ENCODE peak calls at places on chromosome 7, in ten cellular contexts. K is AG04450, C is brain microvascular endothelial cell, Y is lower leg skin, A is heart left ventricle, Q is retinal pigment epithelial cell, V is A549, Z is HFF-Myc, E is Peyer's patch, B is fibroblast of mammary gland. T is an unnamed sample.

GRCh38 chr7:55515569-55516279 is 56.6 kb downstream of the VOPP1 start:
- DNase-seq in K (no peak), C (no peak), Y (no peak), A (no peak), Q (no peak), V (no peak), Z (no peak), E (peak), B (no peak), T (peak)

GRCh38 chr7:141356096-141356495 is 195.1 kb upstream of the AGK start:
- DNase-seq in K (no peak), C (no peak), Y (no peak), A (no peak), Q (peak), V (no peak), Z (no peak), E (no peak), B (peak), T (no peak)

GRCh38 chr7:112112822-112113255 is 93.4 kb downstream of the DOCK4 start:
- DNase-seq in K (peak), C (peak), Y (peak), A (no peak), Q (no peak), V (no peak), Z (no peak), E (no peak), B (peak), T (no peak)

GRCh38 chr7:114901771-114902170 is 20.1 kb upstream of the MDFIC start:
- DNase-seq in K (no peak), C (peak), Y (no peak), A (no peak), Q (no peak), V (no peak), Z (no peak), E (no peak), B (peak), T (no peak)

GRCh38 chr7:47852330-47853245 is 95.7 kb downstream of the PKD1L1 start:
- DNase-seq in K (no peak), C (no peak), Y (no peak), A (no peak), Q (no peak), V (no peak), Z (no peak), E (no peak), B (peak), T (peak)

GRCh38 chr7:127900735-127901685 is 130.2 kb downstream of the LRRC4 start:
- DNase-seq in K (no peak), C (no peak), Y (no peak), A (no peak), Q (no peak), V (no peak), Z (no peak), E (no peak), B (no peak), T (peak)

GRCh38 chr7:1474736-1475135 is 15.5 kb upstream of the MICALL2 start:
- DNase-seq in K (no peak), C (no peak), Y (no peak), A (no peak), Q (no peak), V (no peak), Z (no peak), E (no peak), B (peak), T (no peak)

GRCh38 chr7:116525913-116526857 is 1.3 kb downstream of the CAV1 start:
- DNase-seq in K (peak), C (peak), Y (peak), A (peak), Q (no peak), V (peak), Z (no peak), E (peak), B (peak), T (peak)

GRCh38 chr7:140542226-140542625 is 62.9 kb upstream of the MKRN1 start:
- DNase-seq in K (no peak), C (peak), Y (no peak), A (peak), Q (no peak), V (no peak), Z (no peak), E (no peak), B (peak), T (no peak)

GRCh38 chr7:112869111-112869774 is 79.0 kb upstream of the TMEM168 start:
- DNase-seq in K (peak), C (peak), Y (no peak), A (no peak), Q (no peak), V (peak), Z (peak), E (peak), B (peak), T (peak)

GRCh38 chr7:135755351-135755753 is 6.7 kb upstream of the FAM180A start:
- DNase-seq in K (no peak), C (no peak), Y (no peak), A (peak), Q (no peak), V (no peak), Z (no peak), E (no peak), B (no peak), T (no peak)

GRCh38 chr7:157309990-157310668 is 26.7 kb upstream of the DNAJB6 start:
- DNase-seq in K (peak), C (peak), Y (no peak), A (no peak), Q (peak), V (peak), Z (peak), E (no peak), B (peak), T (no peak)

GRCh38 chr7:120973849-120974248 is 14.7 kb upstream of the CPED1 start:
- DNase-seq in K (no peak), C (no peak), Y (no peak), A (no peak), Q (no peak), V (no peak), Z (no peak), E (no peak), B (peak), T (no peak)

GRCh38 chr7:85004402-85004801 is 182.5 kb downstream of the SEMA3D start:
- DNase-seq in K (no peak), C (peak), Y (no peak), A (no peak), Q (no peak), V (no peak), Z (no peak), E (no peak), B (peak), T (no peak)

GRCh38 chr7:44082541-44083207 is 344 bp upstream of the POLM start:
- DNase-seq in K (peak), C (peak), Y (peak), A (peak), Q (peak), V (peak), Z (peak), E (peak), B (peak), T (peak)

GRCh38 chr7:30984359-30985107 is 20.8 kb downstream of the GHRHR start:
- DNase-seq in K (no peak), C (no peak), Y (no peak), A (no peak), Q (peak), V (no peak), Z (no peak), E (no peak), B (peak), T (no peak)

GRCh38 chr7:44755698-44756627 is 7.3 kb downstream of the ZMIZ2 start:
- DNase-seq in K (no peak), C (no peak), Y (no peak), A (no peak), Q (no peak), V (no peak), Z (no peak), E (no peak), B (no peak), T (no peak)

GRCh38 chr7:23072916-23073315 is 32.7 kb upstream of the KLHL7 start:
- DNase-seq in K (no peak), C (no peak), Y (no peak), A (no peak), Q (no peak), V (no peak), Z (no peak), E (no peak), B (no peak), T (no peak)
- TF ChIP-seq CTCF in K (peak), C (peak), Y (no peak), A (no peak), Q (peak), V (no peak), Z (no peak), E (no peak), B (no peak), T (no peak)

DNA sequence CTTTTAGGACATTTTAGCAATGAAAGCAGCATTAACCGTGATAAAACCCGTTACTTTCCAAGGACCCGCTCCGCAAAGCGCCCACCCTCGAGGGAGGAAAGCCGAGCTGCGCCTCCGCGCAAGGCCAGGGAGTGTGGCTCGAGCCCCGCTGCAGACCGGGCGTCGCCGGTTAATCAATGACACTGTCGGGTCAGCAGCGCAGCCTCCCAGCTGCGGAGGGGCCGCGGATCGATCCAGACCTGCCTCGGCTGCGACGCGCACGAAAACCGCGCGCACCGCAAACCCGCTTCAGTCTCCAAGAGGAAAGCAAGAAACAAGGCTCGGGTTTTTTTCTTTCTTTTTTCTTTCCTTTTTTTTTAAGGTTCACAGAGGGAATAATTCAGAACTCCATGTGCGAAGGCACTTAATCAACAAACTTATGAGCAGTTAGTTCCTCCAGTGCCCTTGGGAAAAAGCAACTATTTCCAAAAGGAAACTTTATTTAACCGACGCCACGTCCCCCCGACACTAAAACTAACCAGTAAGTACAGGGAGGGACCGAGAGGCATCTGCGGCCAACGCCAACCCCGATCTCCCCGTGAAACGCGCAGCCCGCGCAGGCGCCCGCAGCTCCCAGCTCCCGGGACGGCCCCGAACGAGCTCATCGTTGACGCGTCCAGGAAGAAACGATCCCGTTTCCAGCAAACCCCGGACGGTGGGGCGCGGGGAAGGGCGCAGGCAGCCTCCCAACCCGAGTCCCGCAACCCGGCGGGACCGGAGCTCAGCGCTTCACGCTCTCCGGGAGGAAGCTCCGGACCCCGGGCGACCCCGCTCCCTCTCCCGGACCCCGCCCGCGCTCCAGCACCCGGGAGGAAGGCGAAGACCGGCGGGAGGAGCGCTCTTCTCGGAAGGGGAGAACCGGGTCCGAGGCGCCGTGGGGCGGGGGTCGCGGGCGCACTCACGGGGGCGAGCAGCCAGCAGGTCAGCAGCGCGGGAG is 599 bp downstream of the VIPR2 start:
- DNase-seq in K (no peak), C (no peak), Y (no peak), A (peak), Q (no peak), V (no peak), Z (no peak), E (no peak), B (no peak), T (no peak)
- H3K4me3 ChIP-seq in K (no peak), C (no peak), Y (no peak), A (peak), Q (no peak), V (peak), Z (no peak), E (peak), B (no peak), T (no peak)

GRCh38 chr7:148255333-148255732 is 335.2 kb upstream of the C7orf33 start:
- DNase-seq in K (no peak), C (no peak), Y (no peak), A (no peak), Q (no peak), V (no peak), Z (no peak), E (no peak), B (no peak), T (no peak)
- TF ChIP-seq CTCF in K (no peak), C (no peak), Y (no peak), A (peak), Q (no peak), V (peak), Z (no peak), E (no peak), B (no peak), T (no peak)

GRCh38 chr7:139118234-139118802 is 8.8 kb upstream of the ZC3HAV1 start:
- DNase-seq in K (no peak), C (peak), Y (no peak), A (no peak), Q (no peak), V (peak), Z (peak), E (no peak), B (peak), T (peak)
- H3K4me3 ChIP-seq in K (no peak), C (no peak), Y (no peak), A (no peak), Q (no peak), V (no peak), Z (no peak), E (no peak), B (no peak), T (peak)

DNA sequence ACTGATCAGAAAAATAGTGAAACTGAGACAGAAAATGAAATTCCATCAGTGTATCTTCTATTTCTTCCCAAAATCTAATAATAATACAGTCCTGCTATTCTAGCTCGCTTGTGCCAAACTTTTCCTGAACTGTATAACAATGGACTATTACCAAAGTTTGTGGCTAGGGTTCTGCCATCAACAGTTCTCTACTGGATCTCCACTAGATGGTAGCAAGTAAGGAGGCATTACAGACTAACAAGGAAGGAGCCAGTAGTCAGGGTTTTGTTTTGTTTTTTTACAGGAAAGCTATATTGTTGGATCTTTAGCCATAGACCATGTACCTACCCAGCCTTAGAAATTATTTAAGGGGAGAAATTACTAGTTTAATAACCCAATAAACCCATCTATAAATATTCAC is 10.8 kb downstream of the MTERF1 start:
- DNase-seq in K (no peak), C (no peak), Y (no peak), A (no peak), Q (no peak), V (no peak), Z (no peak), E (no peak), B (no peak), T (no peak)
- TF ChIP-seq CTCF in K (no peak), C (peak), Y (no peak), A (no peak), Q (no peak), V (no peak), Z (no peak), E (no peak), B (peak), T (no peak)

DNA sequence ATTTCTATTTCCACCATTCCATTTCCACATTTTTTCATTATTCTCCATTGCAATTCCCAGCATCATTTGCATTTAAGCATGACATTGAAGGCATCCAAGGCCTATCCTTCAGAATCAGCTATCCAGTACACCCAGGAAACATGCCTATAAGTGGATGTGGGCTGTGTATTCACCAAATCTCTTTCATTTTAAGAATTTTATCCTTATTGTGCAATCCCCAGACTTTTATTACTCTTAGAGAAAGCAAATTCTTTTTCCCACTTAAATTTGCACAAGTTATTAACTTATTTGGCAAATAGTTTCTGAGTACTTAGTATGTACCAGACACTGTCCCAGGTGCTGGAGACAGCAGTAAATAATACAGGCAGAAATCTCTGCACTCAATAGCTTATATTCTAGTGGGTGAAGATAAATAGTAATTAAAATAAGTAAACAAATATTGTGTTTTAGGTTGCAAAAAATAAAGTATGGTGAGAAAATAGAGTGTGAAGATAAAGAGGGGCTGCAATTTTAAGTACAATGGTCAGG is 132.9 kb downstream of the NRCAM start:
- DNase-seq in K (no peak), C (no peak), Y (no peak), A (no peak), Q (no peak), V (no peak), Z (no peak), E (no peak), B (no peak), T (no peak)
- H3K4me3 ChIP-seq in K (no peak), C (no peak), Y (no peak), A (no peak), Q (no peak), V (no peak), Z (no peak), E (no peak), B (no peak), T (no peak)

GRCh38 chr7:148753224-148753623 is 54.5 kb downstream of the CUL1 start:
- DNase-seq in K (peak), C (peak), Y (no peak), A (no peak), Q (no peak), V (no peak), Z (no peak), E (no peak), B (no peak), T (no peak)

GRCh38 chr7:148746139-148746538 is 47.4 kb downstream of the CUL1 start:
- DNase-seq in K (no peak), C (no peak), Y (no peak), A (no peak), Q (no peak), V (no peak), Z (no peak), E (no peak), B (peak), T (no peak)

GRCh38 chr7:148750442-148751355 is 52.0 kb downstream of the CUL1 start:
- DNase-seq in K (no peak), C (no peak), Y (no peak), A (no peak), Q (no peak), V (no peak), Z (no peak), E (no peak), B (no peak), T (no peak)

DNA sequence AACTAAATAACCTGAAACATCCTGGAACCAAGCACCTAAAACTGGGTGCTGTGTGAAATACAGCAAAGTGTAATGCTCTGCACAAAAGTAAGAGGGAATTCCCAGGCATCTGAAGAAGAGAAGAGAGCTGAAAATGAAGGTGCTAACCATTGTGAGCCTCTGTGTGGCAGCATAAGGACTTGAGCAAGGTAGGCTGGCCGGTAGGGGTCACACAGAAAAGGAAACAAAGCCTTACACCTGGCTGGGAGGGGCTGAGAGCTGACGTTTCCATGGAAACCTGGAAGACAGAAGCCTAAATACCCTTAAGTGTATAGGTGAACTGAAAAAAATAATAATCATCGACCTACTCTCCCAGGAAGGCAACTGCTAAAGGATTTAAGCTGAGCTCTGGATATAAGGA is 48.6 kb downstream of the CUL1 start:
- DNase-seq in K (no peak), C (no peak), Y (no peak), A (no peak), Q (no peak), V (no peak), Z (no peak), E (no peak), B (no peak), T (peak)
- TF ChIP-seq CTCF in K (no peak), C (no peak), Y (no peak), A (no peak), Q (peak), V (no peak), Z (no peak), E (no peak), B (no peak), T (no peak)

DNA sequence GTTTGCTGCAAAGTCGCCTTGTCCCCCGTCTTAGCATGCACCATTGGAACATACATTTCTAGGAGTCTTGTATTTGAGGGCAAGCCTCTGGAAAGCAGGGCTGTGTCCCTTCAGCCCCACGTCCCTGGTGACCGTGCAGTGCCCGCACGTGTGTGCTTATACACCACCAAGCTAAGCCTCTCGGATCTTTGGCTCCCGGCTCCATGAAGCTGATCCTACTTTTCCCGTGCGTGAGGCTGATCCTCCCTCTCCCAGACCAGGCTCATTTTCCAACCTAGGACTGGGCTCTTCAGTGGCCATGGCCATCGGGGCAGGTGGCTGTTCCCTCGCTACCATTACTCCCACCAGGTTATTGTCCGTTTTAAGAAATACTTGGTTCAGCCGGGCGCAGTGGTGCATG is 14.3 kb downstream of the MDH2 start:
- DNase-seq in K (no peak), C (no peak), Y (no peak), A (no peak), Q (no peak), V (no peak), Z (no peak), E (no peak), B (no peak), T (no peak)
- H3K4me3 ChIP-seq in K (no peak), C (no peak), Y (no peak), A (no peak), Q (no peak), V (no peak), Z (no peak), E (no peak), B (no peak), T (no peak)

DNA sequence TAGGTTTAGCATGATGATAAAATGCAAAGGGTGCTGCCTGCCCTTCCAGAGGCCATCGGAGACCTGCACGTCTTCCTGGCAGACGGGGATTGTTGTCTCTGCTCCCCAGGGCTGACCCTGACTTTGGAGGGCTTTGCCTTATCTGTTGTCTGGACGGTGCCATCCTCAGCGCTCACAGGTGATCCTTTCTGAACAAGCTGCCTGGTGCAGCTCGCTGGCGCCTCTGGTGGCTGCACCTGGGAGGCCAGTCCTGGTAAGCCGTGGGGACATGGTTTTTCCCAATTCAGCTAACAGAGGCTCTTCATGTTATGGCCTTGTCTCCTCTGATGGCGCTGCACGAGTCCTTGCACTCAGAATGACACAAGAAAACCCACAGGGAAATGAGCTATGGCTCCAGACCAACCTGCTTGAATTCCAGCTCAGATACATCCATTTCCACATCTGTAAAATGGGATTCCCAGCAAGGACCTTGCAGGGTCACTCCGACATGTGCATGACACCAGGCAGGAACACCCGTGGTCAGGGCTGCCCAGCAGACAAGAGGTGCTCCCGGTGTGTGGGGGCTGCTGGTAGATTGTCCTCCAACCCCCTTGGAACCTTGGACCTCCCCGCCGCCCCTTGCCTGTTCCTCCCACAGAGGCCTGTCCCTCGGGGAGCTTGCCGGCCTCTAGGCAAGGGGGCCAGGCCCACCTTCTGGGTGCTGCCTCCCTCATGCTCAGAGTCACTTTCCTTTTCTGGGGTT is 50.4 kb upstream of the SHH start:
- DNase-seq in K (no peak), C (no peak), Y (no peak), A (no peak), Q (no peak), V (peak), Z (no peak), E (no peak), B (no peak), T (no peak)
- TF ChIP-seq CTCF in K (peak), C (peak), Y (no peak), A (no peak), Q (peak), V (peak), Z (no peak), E (no peak), B (no peak), T (peak)

T was measured in GM12865.